ENCODE peak calls at places on chromosome 19, in nine cellular contexts. A, H, B, R, C, F, S, W and Q are unnamed samples.

GRCh38 chr19:35107541-35107939 is 8.1 kb upstream of the FXYD3 start:
- DNase-seq in W (no peak), A (no peak), B (no peak), C (peak; percentile 72), F (peak; percentile 82), H (no peak), S (peak; percentile 65), R (no peak), Q (no peak)

GRCh38 chr19:52603558-52604207 is 33.6 kb downstream of the ZNF701 start:
- DNase-seq in F (no peak), A (no peak), H (no peak), W (no peak), C (peak; percentile 53), S (peak; percentile 81), R (no peak), B (no peak), Q (no peak)

GRCh38 chr19:15551183-15552004 is 43.1 kb downstream of the CYP4F22 start:
- DNase-seq in C (peak; percentile 12), B (peak; percentile 32), S (peak; percentile 6), A (no peak), H (no peak), W (peak; percentile 67), F (no peak), R (peak; percentile 20), Q (no peak)

GRCh38 chr19:49361438-49362047 is 673 bp downstream of the TEAD2 start:
- DNase-seq in W (peak; percentile 74), C (peak; percentile 93), S (peak; percentile 81), B (peak; percentile 75), H (peak; percentile 91), A (peak; percentile 89), F (peak; percentile 38), R (peak; percentile 89), Q (peak; percentile 94)

GRCh38 chr19:34184880-34185491 is 12.7 kb downstream of the LSM14A start:
- DNase-seq in H (no peak), R (no peak), B (no peak), F (no peak), A (no peak), S (peak; percentile 38), C (peak; percentile 20), W (no peak), Q (no peak)

GRCh38 chr19:49875801-49876421 is 1.2 kb downstream of the AKT1S1 start:
- DNase-seq in H (peak; percentile 68), W (peak; percentile 61), B (peak; percentile 76), R (peak; percentile 78), S (peak; percentile 49), F (no peak), A (peak; percentile 56), C (peak; percentile 60), Q (peak; percentile 68)

GRCh38 chr19:10433131-10433536 is 12.8 kb downstream of the PDE4A start:
- DNase-seq in B (no peak), R (no peak), S (no peak), A (no peak), C (no peak), H (no peak), W (peak; percentile 15), F (no peak), Q (no peak)

GRCh38 chr19:43639507-43640423 is at the start of gene CADM4:
- DNase-seq in B (no peak), A (no peak), H (peak; percentile 71), W (peak; percentile 89), R (peak; percentile 38), C (no peak), S (no peak), F (no peak), Q (peak; percentile 63)

GRCh38 chr19:33569822-33570221 is 48.2 kb upstream of the PEPD start:
- DNase-seq in R (no peak), A (no peak), W (no peak), B (no peak), H (no peak), F (no peak), S (peak; percentile 19), C (no peak), Q (no peak)

GRCh38 chr19:16739546-16739945 is 19.9 kb downstream of the NWD1 start:
- DNase-seq in H (peak; percentile 55), C (no peak), S (no peak), F (no peak), B (no peak), W (no peak), R (no peak), A (no peak), Q (no peak)

GRCh38 chr19:12092065-12092867 is 27.7 kb downstream of the ZNF844 start:
- DNase-seq in B (peak; percentile 87), C (peak; percentile 92), A (peak; percentile 89), S (peak; percentile 79), W (peak; percentile 72), R (peak; percentile 89), H (peak; percentile 95), F (peak; percentile 32), Q (peak; percentile 89)

GRCh38 chr19:1651061-1651547 is 1.3 kb downstream of the TCF3 start:
- DNase-seq in R (no peak), C (peak; percentile 39), H (peak; percentile 23), S (peak; percentile 31), W (peak; percentile 86), F (no peak), B (no peak), A (no peak), Q (peak; percentile 58)

GRCh38 chr19:51296331-51297093 is 14.9 kb upstream of the IGLON5 start:
- DNase-seq in S (no peak), F (no peak), W (no peak), C (no peak), B (no peak), R (no peak), A (no peak), H (no peak), Q (no peak)
- TF ChIP-seq CTCF in S (no peak), F (no peak), W (no peak), C (no peak), B (no peak), R (no peak), A (no peak), H (peak; percentile 16), Q (no peak)

DNA sequence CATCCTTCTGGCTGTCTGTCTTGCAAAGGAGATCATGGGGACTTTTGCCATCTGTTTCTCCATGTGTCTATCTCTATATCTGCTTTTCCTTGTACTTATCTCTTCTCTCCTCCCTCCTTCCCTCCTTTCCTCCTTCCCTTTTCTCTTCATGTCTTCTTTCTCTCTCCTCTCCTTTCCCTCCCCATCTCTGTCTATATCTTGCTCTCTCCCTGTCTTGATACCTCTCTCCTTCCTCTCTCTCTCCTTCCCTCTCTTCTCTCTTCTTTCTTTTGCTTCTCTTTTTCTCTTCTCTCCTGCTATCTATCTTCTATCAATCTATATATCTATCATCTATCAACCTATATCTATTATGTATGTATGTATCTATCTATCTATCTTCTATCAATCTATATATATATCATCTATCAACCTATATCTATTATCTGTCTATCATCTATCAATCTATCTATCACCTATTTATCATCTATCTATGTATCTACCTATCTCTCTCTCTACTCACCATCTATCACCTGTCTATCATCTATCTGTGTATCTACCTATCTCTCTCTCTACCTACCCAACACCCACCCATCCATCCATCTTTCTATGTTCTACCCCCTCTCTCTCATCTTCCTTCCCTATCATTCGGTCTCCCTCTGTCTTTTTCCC is 27.5 kb downstream of the SPTBN4 start:
- DNase-seq in C (no peak), H (no peak), B (no peak), S (no peak), A (no peak), R (no peak), W (no peak), F (no peak), Q (no peak)
- TF ChIP-seq CTCF in C (no peak), H (no peak), B (no peak), S (no peak), A (no peak), R (no peak), W (no peak), F (no peak), Q (no peak)

GRCh38 chr19:4654437-4655361 is 15.4 kb downstream of the TNFAIP8L1 start:
- DNase-seq in W (no peak), A (no peak), F (no peak), C (no peak), R (no peak), H (no peak), B (no peak), S (no peak), Q (no peak)

GRCh38 chr19:4656102-4656501 is 14.0 kb downstream of the MYDGF start:
- DNase-seq in C (no peak), S (no peak), W (no peak), B (no peak), H (no peak), R (no peak), F (no peak), A (no peak), Q (no peak)

GRCh38 chr19:4657262-4657661 is 12.9 kb downstream of the MYDGF start:
- DNase-seq in H (no peak), A (no peak), F (no peak), C (no peak), W (no peak), S (no peak), B (no peak), R (no peak), Q (no peak)

GRCh38 chr19:4652075-4652474 is 12.8 kb downstream of the TNFAIP8L1 start:
- DNase-seq in F (no peak), C (no peak), W (no peak), A (no peak), B (no peak), H (no peak), S (no peak), R (no peak), Q (no peak)

DNA sequence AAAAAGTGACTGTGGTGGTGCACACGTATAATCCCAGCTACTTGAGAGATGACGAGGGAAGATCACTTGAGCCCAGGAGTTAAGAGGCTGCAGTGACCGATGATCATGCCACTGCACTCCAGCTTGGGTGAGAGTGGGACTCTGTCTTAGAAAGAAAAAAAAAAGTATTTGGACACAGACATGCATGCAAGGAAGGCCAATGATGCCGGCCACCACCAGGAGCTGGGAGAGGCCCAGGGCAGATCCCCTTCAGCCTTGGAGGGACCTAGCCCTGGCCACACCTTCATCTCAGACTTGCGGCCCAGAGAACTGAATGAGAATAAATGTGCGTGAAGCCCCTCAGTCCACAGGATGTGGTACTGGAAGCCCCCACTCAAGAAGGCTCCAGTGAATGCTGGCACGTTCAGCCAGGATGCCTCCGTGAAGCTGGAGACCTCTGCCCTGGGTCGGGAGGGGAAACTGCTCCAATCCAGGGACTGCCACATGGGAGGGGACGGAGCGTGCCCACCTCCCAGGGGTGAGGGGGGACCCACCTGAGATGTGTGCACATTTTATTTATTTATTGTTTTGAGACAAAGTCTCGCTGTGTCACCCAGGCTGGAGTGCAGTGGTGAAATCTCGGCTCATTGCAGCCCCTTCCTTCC is 14.6 kb downstream of the TNFAIP8L1 start:
- DNase-seq in C (no peak), S (no peak), A (no peak), F (no peak), B (no peak), H (no peak), R (no peak), W (no peak), Q (no peak)
- TF ChIP-seq CTCF in C (no peak), S (no peak), A (no peak), F (no peak), B (no peak), H (no peak), R (no peak), W (no peak), Q (no peak)

DNA sequence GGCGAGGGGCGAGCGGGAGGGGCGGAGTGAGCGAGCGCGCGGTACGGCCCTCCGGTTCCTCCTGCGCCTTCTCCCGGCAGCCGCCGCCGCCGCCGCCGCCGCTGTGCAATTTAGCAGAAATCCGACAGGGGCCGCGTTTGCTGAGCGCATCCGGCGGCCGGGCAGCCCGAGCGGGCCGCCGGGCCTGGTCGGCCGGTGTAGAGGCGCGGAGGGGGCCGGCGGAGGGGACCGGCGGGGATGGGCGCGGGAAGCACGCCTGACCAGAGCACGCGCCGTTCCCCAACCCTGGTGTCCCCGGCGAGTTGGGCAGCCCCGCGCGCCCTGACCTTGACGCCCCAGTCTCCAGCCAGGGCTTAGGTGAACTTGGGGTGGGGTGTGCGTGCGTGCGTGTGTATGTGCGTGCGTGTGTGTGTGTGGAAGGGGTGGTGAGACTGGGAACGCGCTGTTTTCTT is 144.5 kb upstream of the ZNF536 start:
- DNase-seq in A (peak; percentile 41), R (peak; percentile 68), S (peak; percentile 17), C (peak; percentile 62), B (peak; percentile 72), H (peak; percentile 87), W (peak; percentile 73), F (no peak), Q (peak; percentile 88)
- TF ChIP-seq CTCF in A (peak; percentile 37), R (peak; percentile 77), S (peak; percentile 49), C (peak; percentile 7), B (peak; percentile 20), H (peak; percentile 37), W (peak; percentile 28), F (peak; percentile 30), Q (peak; percentile 61)